ENCODE peak calls at places on chromosomes 4 and X, in six cellular contexts. R, B, F, I, C and X are unnamed samples.

GRCh38 chrX:65488496-65488895 is 46.1 kb downstream of the LAS1L start:
- DNase-seq in R (no peak), B (no peak), F (no peak), I (no peak), C (no peak), X (no peak)

GRCh38 chrX:102345916-102346315 is 93.9 kb downstream of the NXF2B start:
- DNase-seq in R (peak; percentile 58), B (peak; percentile 31), F (no peak), I (peak; percentile 34), C (peak; percentile 12), X (peak; percentile 57)

GRCh38 chrX:70656304-70656703 is 211.7 kb downstream of the DLG3 start:
- DNase-seq in R (no peak), B (no peak), F (no peak), I (no peak), C (no peak), X (no peak)

GRCh38 chrX:38699603-38700110 is 101.6 kb upstream of the MID1IP1 start:
- DNase-seq in R (no peak), B (no peak), F (no peak), I (no peak), C (no peak), X (no peak)

GRCh38 chr4:57575465-57575864 is 465.3 kb upstream of the IGFBP7 start:
- DNase-seq in R (no peak), B (no peak), F (no peak), I (no peak), C (peak; percentile 32), X (peak; percentile 25)

GRCh38 chrX:154473683-154474082 is 5.4 kb downstream of the LAGE3 start:
- DNase-seq in R (no peak), B (no peak), F (no peak), I (no peak), C (no peak), X (peak; percentile 7)

GRCh38 chrX:30230395-30230794 is at the start of gene MAGEB3:
- DNase-seq in R (no peak), B (no peak), F (no peak), I (no peak), C (no peak), X (no peak)

GRCh38 chr4:79241846-79242245 is 84.0 kb downstream of the NAA11 start:
- DNase-seq in R (no peak), B (no peak), F (no peak), I (peak; percentile 39), C (no peak), X (no peak)

GRCh38 chr4:705278-706082 is at the start of gene PCGF3:
- DNase-seq in R (peak; percentile 97), B (peak; percentile 94), F (peak; percentile 84), I (peak; percentile 96), C (peak; percentile 97), X (peak; percentile 99)

GRCh38 chr4:108094131-108094530 is 74.6 kb downstream of the LEF1 start:
- DNase-seq in R (no peak), B (no peak), F (no peak), I (no peak), C (no peak), X (no peak)

GRCh38 chrX:34365482-34365881 is 233.4 kb upstream of the FAM47A start:
- DNase-seq in R (peak; percentile 29), B (peak; percentile 4), F (no peak), I (peak; percentile 65), C (no peak), X (no peak)

GRCh38 chr4:81804849-81805248 is 333.1 kb upstream of the RASGEF1B start:
- DNase-seq in R (no peak), B (no peak), F (no peak), I (no peak), C (no peak), X (peak; percentile 38)

GRCh38 chrX:105126201-105126600 is 94.3 kb downstream of the TEX13A start:
- DNase-seq in R (no peak), B (no peak), F (no peak), I (no peak), C (no peak), X (no peak)

GRCh38 chr4:147461161-147461560 is 19.7 kb upstream of the EDNRA start:
- DNase-seq in R (no peak), B (no peak), F (no peak), I (no peak), C (no peak), X (no peak)

GRCh38 chrX:137567474-137568232 is 1.7 kb downstream of the ZIC3 start:
- DNase-seq in R (no peak), B (no peak), F (no peak), I (no peak), C (no peak), X (no peak)

GRCh38 chr4:150625033-150625432 is 43.1 kb downstream of the MAB21L2 start:
- DNase-seq in R (no peak), B (no peak), F (no peak), I (no peak), C (no peak), X (no peak)

GRCh38 chr4:130563185-130563890 is 1467.4 kb downstream of the C4orf33 start:
- DNase-seq in R (peak; percentile 70), B (peak; percentile 70), F (peak; percentile 57), I (peak; percentile 88), C (peak; percentile 20), X (peak; percentile 79)

GRCh38 chr4:84691170-84691691 is 108.3 kb downstream of the CDS1 start:
- DNase-seq in R (peak; percentile 3), B (peak; percentile 31), F (no peak), I (peak; percentile 94), C (no peak), X (no peak)

GRCh38 chrX:129665916-129666644 is 11.3 kb upstream of the APLN start:
- DNase-seq in R (peak; percentile 39), B (peak; percentile 67), F (no peak), I (peak; percentile 64), C (no peak), X (no peak)

GRCh38 chrX:13816899-13817298 is at the start of gene GPM6B:
- DNase-seq in R (no peak), B (no peak), F (no peak), I (no peak), C (no peak), X (no peak)

GRCh38 chr4:18213576-18214198 is 192.1 kb upstream of the LCORL start:
- DNase-seq in R (no peak), B (no peak), F (no peak), I (no peak), C (no peak), X (no peak)

GRCh38 chr4:182143822-182144620 is 99.2 kb upstream of the TENM3 start:
- DNase-seq in R (peak; percentile 43), B (peak; percentile 40), F (no peak), I (peak; percentile 82), C (no peak), X (peak; percentile 41)

GRCh38 chr4:140082399-140082758 is 71.6 kb downstream of the MAML3 start:
- DNase-seq in R (no peak), B (no peak), F (no peak), I (no peak), C (no peak), X (no peak)

GRCh38 chr4:4614925-4615678 is 73.3 kb upstream of the STX18 start:
- DNase-seq in R (no peak), B (no peak), F (no peak), I (peak; percentile 26), C (no peak), X (no peak)

GRCh38 chr4:142406917-142407501 is 439.1 kb downstream of the INPP4B start:
- DNase-seq in R (no peak), B (no peak), F (no peak), I (no peak), C (no peak), X (no peak)

GRCh38 chr4:152513078-152513477 is 22.8 kb downstream of the FBXW7 start:
- DNase-seq in R (no peak), B (no peak), F (no peak), I (no peak), C (no peak), X (no peak)

GRCh38 chr4:152516156-152516555 is 19.7 kb downstream of the FBXW7 start:
- DNase-seq in R (no peak), B (no peak), F (no peak), I (no peak), C (no peak), X (no peak)

GRCh38 chr4:152512483-152512882 is 23.4 kb downstream of the FBXW7 start:
- DNase-seq in R (no peak), B (no peak), F (no peak), I (no peak), C (peak; percentile 9), X (no peak)

GRCh38 chr4:152515678-152516077 is 20.2 kb downstream of the FBXW7 start:
- DNase-seq in R (no peak), B (no peak), F (no peak), I (peak; percentile 67), C (no peak), X (no peak)

GRCh38 chr4:152514356-152514755 is 21.5 kb downstream of the FBXW7 start:
- DNase-seq in R (no peak), B (no peak), F (no peak), I (no peak), C (no peak), X (no peak)
- TF ChIP-seq CTCF in R (no peak), B (no peak), F (no peak), I (no peak), C (no peak), X (no peak)

DNA sequence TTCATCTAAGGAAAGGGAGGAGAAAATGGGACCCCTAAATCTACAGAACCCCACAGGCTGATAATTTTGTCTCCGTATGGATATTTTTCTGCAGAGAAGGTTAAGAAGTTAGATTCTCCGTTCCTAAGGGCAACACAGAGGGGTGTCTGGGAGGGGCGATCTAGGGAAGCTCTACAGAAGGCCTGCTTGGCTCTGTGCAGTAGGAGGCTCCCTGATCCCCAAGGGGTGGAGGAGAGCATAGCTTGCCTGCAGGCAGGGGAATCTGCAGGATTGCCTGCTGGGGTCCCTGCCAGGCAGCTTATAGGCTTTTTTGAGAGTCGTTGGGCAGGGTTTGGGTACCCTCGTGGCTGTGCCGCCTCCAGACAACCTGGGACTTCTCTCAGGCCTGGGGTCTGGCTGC is 73.9 kb downstream of the EFNB1 start:
- DNase-seq in R (no peak), B (no peak), F (no peak), I (no peak), C (no peak), X (no peak)
- TF ChIP-seq CTCF in R (no peak), B (no peak), F (no peak), I (no peak), C (no peak), X (no peak)

GRCh38 chrX:106696502-106696901 is 30.0 kb upstream of the RNF128 start:
- DNase-seq in R (no peak), B (no peak), F (no peak), I (no peak), C (no peak), X (no peak)
- TF ChIP-seq CTCF in R (no peak), B (no peak), F (no peak), I (no peak), C (no peak), X (no peak)

GRCh38 chr4:5801696-5802095 is 90.7 kb downstream of the EVC start:
- DNase-seq in R (no peak), B (no peak), F (no peak), I (no peak), C (no peak), X (no peak)

GRCh38 chr4:5802565-5802964 is 90.3 kb downstream of the CRMP1 start:
- DNase-seq in R (no peak), B (no peak), F (no peak), I (no peak), C (no peak), X (no peak)

GRCh38 chr4:5808081-5808741 is 84.7 kb downstream of the CRMP1 start:
- DNase-seq in R (no peak), B (no peak), F (no peak), I (peak; percentile 19), C (no peak), X (no peak)

GRCh38 chr4:5805270-5805669 is 87.6 kb downstream of the CRMP1 start:
- DNase-seq in R (no peak), B (no peak), F (no peak), I (no peak), C (no peak), X (no peak)

GRCh38 chr4:5804656-5805055 is 88.2 kb downstream of the CRMP1 start:
- DNase-seq in R (no peak), B (no peak), F (no peak), I (no peak), C (no peak), X (no peak)
- TF ChIP-seq CTCF in R (no peak), B (no peak), F (peak; percentile 62), I (no peak), C (no peak), X (peak; percentile 39)